ENCODE peak calls at places on chromosomes 3 and 15, in four cellular contexts. One of them, this sample, is unnamed.

GRCh38 chr3:99250821-99251355 is 349.4 kb upstream of the DCBLD2 start:
- DNase-seq in GM12878: no peak
- DNase-seq in HL-60: no peak
- DNase-seq in K562: no peak
- DNase-seq in this sample: no peak

GRCh38 chr3:18591120-18591519 is 166.0 kb upstream of the SATB1 start:
- DNase-seq in HL-60: no peak
- DNase-seq in K562: no peak
- DNase-seq in GM12878: no peak
- DNase-seq in this sample: no peak

GRCh38 chr3:97764186-97765055 is at the start of gene ARL6:
- DNase-seq in GM12878: peak
- DNase-seq in K562: peak
- DNase-seq in HL-60: peak
- DNase-seq in this sample: peak

GRCh38 chr3:162845918-162846317 is 1349.3 kb downstream of the OTOL1 start:
- DNase-seq in K562: no peak
- DNase-seq in HL-60: no peak
- DNase-seq in GM12878: no peak
- DNase-seq in this sample: no peak

GRCh38 chr3:66473637-66474036 is 27.2 kb downstream of the LRIG1 start:
- DNase-seq in K562: no peak
- DNase-seq in GM12878: no peak
- DNase-seq in HL-60: no peak
- DNase-seq in this sample: no peak

GRCh38 chr3:67526246-67526645 is 128.2 kb downstream of the SUCLG2 start:
- DNase-seq in K562: no peak
- DNase-seq in GM12878: no peak
- DNase-seq in HL-60: no peak
- DNase-seq in this sample: no peak

GRCh38 chr15:68321229-68321628 is 43.7 kb downstream of the FEM1B start:
- DNase-seq in GM12878: no peak
- DNase-seq in K562: no peak
- DNase-seq in HL-60: no peak
- DNase-seq in this sample: no peak

GRCh38 chr3:149095487-149095886 is 9.2 kb upstream of the HLTF start:
- DNase-seq in HL-60: peak
- DNase-seq in K562: no peak
- DNase-seq in GM12878: peak
- DNase-seq in this sample: peak

GRCh38 chr15:66047321-66048024 is 178.2 kb downstream of the RAB11A start:
- DNase-seq in K562: no peak
- DNase-seq in GM12878: no peak
- DNase-seq in HL-60: no peak
- DNase-seq in this sample: no peak

GRCh38 chr3:187852842-187853727 is 107.8 kb upstream of the BCL6 start:
- DNase-seq in K562: no peak
- DNase-seq in GM12878: no peak
- DNase-seq in HL-60: no peak
- DNase-seq in this sample: no peak

GRCh38 chr15:64216722-64217428 is 54.1 kb upstream of the PPIB start:
- DNase-seq in GM12878: no peak
- DNase-seq in HL-60: no peak
- DNase-seq in K562: peak
- DNase-seq in this sample: no peak

GRCh38 chr3:28836199-28836598 is 444.7 kb upstream of the RBMS3 start:
- DNase-seq in K562: no peak
- DNase-seq in HL-60: no peak
- DNase-seq in GM12878: no peak
- DNase-seq in this sample: no peak

GRCh38 chr3:14806641-14807263 is 12.0 kb upstream of the FGD5 start:
- DNase-seq in GM12878: no peak
- DNase-seq in K562: no peak
- DNase-seq in HL-60: peak
- DNase-seq in this sample: no peak

GRCh38 chr3:14177580-14178246 is 688 bp downstream of the XPC start:
- DNase-seq in GM12878: no peak
- DNase-seq in HL-60: no peak
- DNase-seq in K562: peak
- DNase-seq in this sample: no peak

GRCh38 chr3:37906734-37907282 is 45.1 kb downstream of the CTDSPL start:
- DNase-seq in K562: no peak
- DNase-seq in HL-60: no peak
- DNase-seq in GM12878: peak
- DNase-seq in this sample: no peak

GRCh38 chr15:42018306-42019224 is 2.3 kb downstream of the PLA2G4E start:
- DNase-seq in GM12878: no peak
- DNase-seq in HL-60: no peak
- DNase-seq in K562: no peak
- DNase-seq in this sample: no peak

GRCh38 chr3:106261915-106262683 is 393.3 kb upstream of the CBLB start:
- DNase-seq in HL-60: no peak
- DNase-seq in K562: no peak
- DNase-seq in GM12878: no peak
- DNase-seq in this sample: no peak

GRCh38 chr3:194119831-194120230 is 16.1 kb upstream of the HES1 start:
- DNase-seq in HL-60: no peak
- DNase-seq in K562: no peak
- DNase-seq in GM12878: no peak
- DNase-seq in this sample: no peak

GRCh38 chr15:82298520-82298919 is 35.9 kb downstream of the SAXO2 start:
- DNase-seq in K562: no peak
- DNase-seq in GM12878: no peak
- DNase-seq in HL-60: no peak
- DNase-seq in this sample: peak

GRCh38 chr15:91950631-91951384 is 97.3 kb downstream of the SLCO3A1 start:
- DNase-seq in K562: no peak
- DNase-seq in HL-60: no peak
- DNase-seq in GM12878: no peak
- DNase-seq in this sample: no peak

GRCh38 chr15:91898843-91899242 is 45.3 kb downstream of the SLCO3A1 start:
- DNase-seq in HL-60: no peak
- DNase-seq in K562: no peak
- DNase-seq in GM12878: no peak
- DNase-seq in this sample: no peak

GRCh38 chr3:10315101-10315500 is 5.8 kb downstream of the SEC13 start:
- DNase-seq in HL-60: no peak
- DNase-seq in GM12878: no peak
- DNase-seq in K562: no peak
- DNase-seq in this sample: no peak

GRCh38 chr3:22013641-22014040 is 262.6 kb upstream of the ZNF385D start:
- DNase-seq in GM12878: no peak
- DNase-seq in HL-60: no peak
- DNase-seq in K562: no peak
- DNase-seq in this sample: no peak

GRCh38 chr3:127180859-127181258 is 12.1 kb upstream of the PRR23E start:
- DNase-seq in GM12878: no peak
- DNase-seq in HL-60: no peak
- DNase-seq in K562: no peak
- DNase-seq in this sample: no peak

GRCh38 chr15:69398541-69398940 is 15.6 kb upstream of the KIF23 start:
- DNase-seq in K562: no peak
- DNase-seq in HL-60: no peak
- DNase-seq in GM12878: no peak
- DNase-seq in this sample: no peak

GRCh38 chr3:16064660-16065414 is 109.6 kb upstream of the GALNT15 start:
- DNase-seq in GM12878: no peak
- DNase-seq in K562: no peak
- DNase-seq in HL-60: no peak
- DNase-seq in this sample: no peak

GRCh38 chr3:191328383-191328962 is 721 bp upstream of the CCDC50 start:
- DNase-seq in GM12878: no peak
- DNase-seq in K562: peak
- DNase-seq in HL-60: no peak
- DNase-seq in this sample: no peak

GRCh38 chr3:191331443-191331842 is 1.1 kb upstream of the UTS2B start:
- DNase-seq in HL-60: no peak
- DNase-seq in K562: no peak
- DNase-seq in GM12878: no peak
- DNase-seq in this sample: no peak

GRCh38 chr3:191330309-191330712 is at the start of gene UTS2B:
- DNase-seq in GM12878: no peak
- DNase-seq in HL-60: no peak
- DNase-seq in K562: peak
- DNase-seq in this sample: no peak

GRCh38 chr3:191328963-191329653 is at the start of gene CCDC50:
- DNase-seq in HL-60: peak
- DNase-seq in GM12878: no peak
- DNase-seq in K562: peak
- DNase-seq in this sample: peak

DNA sequence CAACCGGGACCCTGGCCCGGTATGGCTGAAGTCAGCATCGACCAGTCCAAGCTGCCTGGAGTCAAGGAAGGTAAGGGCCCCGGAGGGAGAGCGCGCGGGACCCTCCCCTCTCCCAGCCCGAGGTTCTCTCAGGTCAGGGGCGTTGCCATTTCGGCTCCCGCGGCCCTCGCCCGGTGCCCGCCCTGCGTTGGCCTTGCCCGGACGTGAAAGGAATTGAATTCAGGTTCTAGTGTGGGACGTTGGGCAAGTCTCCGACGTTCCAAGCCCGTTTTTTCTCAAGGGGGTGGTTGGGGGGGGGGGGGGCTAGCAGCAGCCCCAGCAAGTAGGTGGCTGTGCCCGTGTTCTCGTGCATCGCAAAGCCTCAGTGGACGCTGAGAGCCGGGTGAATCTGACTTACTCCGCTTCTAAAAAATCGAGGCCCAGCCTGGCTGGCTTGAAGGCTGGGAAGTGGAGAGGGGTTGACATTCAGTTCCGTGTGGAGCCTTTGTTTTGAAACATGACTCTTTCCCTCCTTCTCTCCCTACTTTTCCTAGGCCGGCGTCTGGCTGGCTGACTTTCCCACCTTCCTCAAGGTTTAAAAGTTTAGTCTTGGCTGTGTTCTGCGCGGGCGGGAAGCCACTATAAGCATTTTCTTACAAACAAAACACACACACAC is 545 bp downstream of the UTS2B start:
- DNase-seq in K562: peak
- DNase-seq in GM12878: no peak
- DNase-seq in HL-60: no peak
- DNase-seq in this sample: peak
- TF ChIP-seq SPI1 in K562: no peak
- TF ChIP-seq SPI1 in GM12878: no peak
- TF ChIP-seq SPI1 in HL-60: no peak
- TF ChIP-seq SPI1 in this sample: no peak

GRCh38 chr3:58464875-58465274 is 27.0 kb upstream of the KCTD6 start:
- DNase-seq in GM12878: no peak
- DNase-seq in HL-60: no peak
- DNase-seq in K562: no peak
- DNase-seq in this sample: no peak

GRCh38 chr3:58462829-58463180 is 29.1 kb upstream of the KCTD6 start:
- DNase-seq in K562: no peak
- DNase-seq in GM12878: no peak
- DNase-seq in HL-60: no peak
- DNase-seq in this sample: no peak

GRCh38 chr3:58463942-58464271 is 28.0 kb upstream of the KCTD6 start:
- DNase-seq in K562: no peak
- DNase-seq in GM12878: peak
- DNase-seq in HL-60: no peak
- DNase-seq in this sample: no peak

GRCh38 chr3:58466899-58467563 is 24.9 kb upstream of the KCTD6 start:
- DNase-seq in GM12878: no peak
- DNase-seq in K562: no peak
- DNase-seq in HL-60: no peak
- DNase-seq in this sample: no peak

DNA sequence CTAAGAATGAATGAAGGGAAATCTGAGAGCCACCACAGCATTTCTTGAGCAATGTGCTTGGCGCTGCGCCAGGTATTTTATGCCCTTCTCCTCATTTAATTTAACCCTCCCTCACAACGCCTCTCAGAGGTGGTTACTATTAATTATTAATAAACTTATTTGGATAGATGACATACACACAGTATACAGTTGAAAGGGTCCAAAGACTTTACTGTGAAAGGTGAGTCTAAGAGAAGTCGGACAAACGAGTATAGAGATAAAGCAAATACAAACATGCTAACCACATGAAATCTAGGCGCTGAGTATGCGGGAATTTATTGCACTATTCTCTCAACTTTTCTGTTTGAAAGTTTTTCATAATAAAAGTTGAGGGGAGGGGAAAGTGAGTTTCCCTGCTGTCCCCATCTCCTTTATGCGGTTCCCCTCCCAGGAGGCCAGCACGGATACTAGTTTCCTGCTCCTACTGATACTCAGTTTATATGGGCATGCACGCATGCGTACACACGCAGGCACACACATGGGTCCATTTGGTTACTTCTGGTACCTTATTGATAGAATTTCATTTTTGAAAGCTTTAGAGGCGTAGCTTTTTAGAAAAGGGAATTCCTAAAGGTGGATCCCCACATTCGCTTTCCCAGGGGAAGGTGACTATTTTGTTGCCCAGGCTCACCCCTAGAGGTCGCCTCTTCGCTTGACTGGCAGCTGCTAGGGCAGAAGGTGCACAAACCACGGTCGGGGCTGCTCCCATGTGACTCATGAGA is 28.5 kb upstream of the KCTD6 start:
- DNase-seq in GM12878: no peak
- DNase-seq in K562: peak
- DNase-seq in HL-60: peak
- DNase-seq in this sample: peak
- TF ChIP-seq SPI1 in GM12878: no peak
- TF ChIP-seq SPI1 in K562: no peak
- TF ChIP-seq SPI1 in HL-60: no peak
- TF ChIP-seq SPI1 in this sample: no peak

DNA sequence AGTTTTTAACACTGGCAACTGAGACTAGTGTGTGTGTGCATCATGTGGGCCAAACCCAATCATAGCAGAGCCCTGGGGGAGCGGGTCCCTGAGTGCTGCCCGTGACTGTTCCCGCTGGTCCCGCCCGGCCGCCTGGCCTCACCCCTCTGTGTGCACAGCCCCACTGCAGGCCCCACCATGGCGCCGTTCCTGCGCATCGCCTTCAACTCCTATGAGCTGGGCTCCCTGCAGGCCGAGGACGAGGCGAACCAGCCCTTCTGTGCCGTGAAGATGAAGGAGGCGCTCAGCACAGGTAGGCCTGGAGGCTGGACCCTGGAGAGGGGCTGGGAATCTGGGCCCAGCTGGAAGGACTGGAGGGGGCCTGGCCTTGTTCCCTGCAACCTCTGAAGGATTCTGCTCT is 17.2 kb downstream of the PRKCD start:
- DNase-seq in K562: no peak
- DNase-seq in HL-60: no peak
- DNase-seq in GM12878: no peak
- DNase-seq in this sample: no peak
- TF ChIP-seq SPI1 in K562: no peak
- TF ChIP-seq SPI1 in HL-60: no peak
- TF ChIP-seq SPI1 in GM12878: no peak
- TF ChIP-seq SPI1 in this sample: no peak

DNA sequence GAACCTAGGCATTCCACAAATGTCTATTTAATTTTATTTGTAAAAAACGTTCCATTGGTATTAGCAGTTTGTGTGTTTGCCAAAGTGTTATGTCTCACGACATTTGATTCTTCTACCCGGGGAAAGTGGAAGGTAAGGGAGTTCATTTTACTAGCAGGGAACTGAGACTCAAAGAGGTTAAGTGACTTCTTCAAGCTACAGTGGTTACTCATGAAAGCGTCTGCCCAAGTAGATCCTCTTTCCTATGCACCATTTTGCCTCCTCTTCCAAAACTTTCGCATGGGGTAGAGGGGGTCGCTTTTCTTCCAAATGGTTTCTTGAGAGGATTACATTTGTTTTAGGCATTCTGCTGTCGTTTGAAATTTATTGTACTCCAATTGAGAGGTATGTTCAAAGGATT is 9.0 kb downstream of the KAT2B start:
- DNase-seq in HL-60: no peak
- DNase-seq in GM12878: no peak
- DNase-seq in K562: no peak
- DNase-seq in this sample: no peak
- TF ChIP-seq SPI1 in HL-60: no peak
- TF ChIP-seq SPI1 in GM12878: peak
- TF ChIP-seq SPI1 in K562: no peak
- TF ChIP-seq SPI1 in this sample: peak